ENCODE peak calls at places on chromosomes 12 and 14, in eight cellular contexts. H is T-helper 1 cell, B is A549, S is frontal cortex, N is NCI-H774, G is upper lobe of left lung, D is left ventricle myocardium inferior, C is AG08395. F is an unnamed sample.

GRCh38 chr14:68624541-68625220 is 168.2 kb downstream of the ZFP36L1 start:
- DNase-seq in C (no peak), H (no peak), S (no peak), D (no peak), B (no peak), G (no peak), N (no peak), F (no peak)

GRCh38 chr12:101165319-101165718 is 44.7 kb downstream of the SLC5A8 start:
- DNase-seq in S (no peak), G (no peak), N (no peak), B (no peak), D (no peak), C (no peak), H (no peak), F (no peak)

GRCh38 chr12:108622425-108622824 is 11.3 kb downstream of the SELPLG start:
- DNase-seq in H (no peak), B (peak), D (no peak), G (no peak), N (peak), C (peak), S (no peak), F (peak)

GRCh38 chr14:86654558-86655184 is 1124.7 kb downstream of the FLRT2 start:
- DNase-seq in B (peak), N (no peak), G (no peak), C (no peak), D (peak), S (no peak), H (no peak), F (peak)

GRCh38 chr14:95265106-95266094 is 54.3 kb downstream of the CLMN start:
- DNase-seq in S (no peak), H (no peak), C (peak), B (peak), N (peak), G (no peak), D (no peak), F (peak)

GRCh38 chr14:97539389-97539786 is 742.2 kb downstream of the VRK1 start:
- DNase-seq in C (no peak), G (no peak), B (no peak), S (no peak), H (no peak), D (no peak), N (no peak), F (no peak)

GRCh38 chr12:9669534-9669933 is at the start of gene CLEC2D:
- DNase-seq in C (no peak), H (no peak), B (no peak), D (no peak), G (no peak), N (no peak), S (no peak), F (no peak)

GRCh38 chr12:22925593-22925992 is 300.6 kb downstream of the ETNK1 start:
- DNase-seq in D (no peak), C (no peak), H (no peak), B (no peak), N (no peak), S (no peak), G (no peak), F (no peak)

GRCh38 chr12:46800160-46800559 is 25.6 kb downstream of the SLC38A4 start:
- DNase-seq in G (no peak), H (no peak), B (no peak), S (no peak), N (no peak), D (no peak), C (no peak), F (no peak)

GRCh38 chr12:15720299-15720698 is 68.9 kb downstream of the EPS8 start:
- DNase-seq in G (no peak), S (no peak), C (no peak), H (no peak), B (no peak), N (no peak), D (no peak), F (no peak)

GRCh38 chr12:13100882-13101769 is 2.3 kb downstream of the GSG1 start:
- DNase-seq in H (peak), G (peak), B (peak), C (peak), N (peak), D (peak), S (peak), F (peak)

GRCh38 chr14:33127531-33127930 is 188.9 kb downstream of the NPAS3 start:
- DNase-seq in B (no peak), G (no peak), C (peak), S (no peak), D (no peak), N (no peak), H (no peak), F (no peak)

GRCh38 chr14:84894254-84894653 is 635.7 kb upstream of the FLRT2 start:
- DNase-seq in G (no peak), S (no peak), D (no peak), B (no peak), N (peak), C (no peak), H (no peak), F (no peak)

GRCh38 chr12:131084341-131085011 is 130.8 kb downstream of the ADGRD1 start:
- DNase-seq in H (no peak), D (no peak), B (no peak), N (no peak), G (no peak), S (no peak), C (no peak), F (no peak)

GRCh38 chr12:122452701-122453285 is 30.3 kb upstream of the CLIP1 start:
- DNase-seq in N (no peak), C (no peak), B (no peak), D (no peak), H (no peak), S (no peak), G (no peak), F (no peak)

GRCh38 chr14:75981426-75981825 is 369 bp downstream of the TGFB3 start:
- DNase-seq in D (no peak), G (no peak), C (no peak), B (no peak), S (peak), N (no peak), H (no peak), F (peak)

GRCh38 chr12:15691372-15691771 is 97.8 kb downstream of the EPS8 start:
- DNase-seq in N (no peak), G (no peak), S (no peak), H (no peak), D (no peak), C (no peak), B (no peak), F (no peak)

GRCh38 chr14:78075033-78075432 is 95.1 kb upstream of the NRXN3 start:
- DNase-seq in S (no peak), N (no peak), H (no peak), D (no peak), G (no peak), C (no peak), B (no peak), F (no peak)

GRCh38 chr14:95609398-95609990 is 74.6 kb downstream of the GLRX5 start:
- DNase-seq in B (peak), N (peak), H (no peak), C (peak), S (no peak), G (no peak), D (no peak), F (peak)

GRCh38 chr14:24096545-24097181 is 2.6 kb downstream of the PCK2 start:
- DNase-seq in B (no peak), N (no peak), G (no peak), H (no peak), C (no peak), S (no peak), D (no peak), F (no peak)

GRCh38 chr14:96086032-96086431 is 46.9 kb downstream of the C14orf132 start:
- DNase-seq in D (no peak), C (peak), G (no peak), N (no peak), S (no peak), B (peak), H (no peak), F (no peak)

GRCh38 chr12:30358113-30358512 is 337.6 kb downstream of the IPO8 start:
- DNase-seq in G (no peak), C (no peak), H (no peak), B (no peak), S (no peak), N (no peak), D (no peak), F (no peak)

GRCh38 chr14:73719791-73720190 is 5.6 kb upstream of the PNMA1 start:
- DNase-seq in D (no peak), G (no peak), B (no peak), C (no peak), N (no peak), H (no peak), S (no peak), F (no peak)

GRCh38 chr12:124609041-124609984 is 41.9 kb upstream of the NCOR2 start:
- DNase-seq in S (no peak), C (no peak), B (peak), H (peak), N (peak), G (peak), D (peak), F (peak)

GRCh38 chr12:25089738-25090137 is 105.2 kb downstream of the DNAI7 start:
- DNase-seq in G (no peak), C (no peak), H (no peak), B (no peak), D (no peak), S (no peak), N (no peak), F (peak)

GRCh38 chr14:103318750-103319419 is 15.2 kb upstream of the EIF5 start:
- DNase-seq in B (no peak), H (no peak), S (no peak), N (no peak), D (no peak), C (no peak), G (peak), F (no peak)

GRCh38 chr14:54440870-54441868 is at the start of gene CNIH1:
- DNase-seq in C (peak), G (peak), N (peak), S (peak), H (peak), B (peak), D (peak), F (peak)

GRCh38 chr12:19018302-19018980 is 111.1 kb upstream of the PLEKHA5 start:
- DNase-seq in C (peak), G (no peak), D (no peak), B (peak), S (no peak), N (no peak), H (no peak), F (no peak)

GRCh38 chr14:104967414-104968152 is 10.6 kb downstream of the AHNAK2 start:
- DNase-seq in B (peak), C (no peak), S (no peak), N (no peak), H (no peak), G (peak), D (peak), F (peak)

GRCh38 chr12:59708059-59708458 is 112.2 kb downstream of the SLC16A7 start:
- DNase-seq in S (no peak), B (no peak), N (no peak), C (peak), H (no peak), D (no peak), G (no peak), F (no peak)

GRCh38 chr12:3651585-3652424 is 101.1 kb downstream of the CRACR2A start:
- DNase-seq in B (no peak), G (no peak), D (no peak), C (no peak), H (no peak), S (no peak), N (no peak), F (no peak)

GRCh38 chr14:33643782-33644181 is 307.1 kb downstream of the EGLN3 start:
- DNase-seq in B (no peak), G (no peak), H (no peak), C (no peak), N (no peak), S (no peak), D (no peak), F (no peak)

GRCh38 chr12:94074970-94075695 is 73.2 kb upstream of the PLXNC1 start:
- DNase-seq in C (peak), S (peak), G (no peak), N (no peak), H (no peak), D (peak), B (peak), F (peak)

GRCh38 chr12:93191956-93192355 is 185.8 kb upstream of the NUDT4 start:
- DNase-seq in H (no peak), B (no peak), G (no peak), D (no peak), S (no peak), N (no peak), C (peak), F (no peak)

GRCh38 chr12:11657511-11657910 is 8.0 kb downstream of the ETV6 start:
- DNase-seq in B (no peak), S (no peak), C (no peak), H (no peak), G (no peak), N (no peak), D (no peak), F (no peak)

GRCh38 chr14:80992580-80992979 is 37.2 kb downstream of the TSHR start:
- DNase-seq in N (no peak), C (no peak), S (no peak), D (no peak), H (no peak), B (no peak), G (no peak), F (no peak)

GRCh38 chr12:115172521-115172920 is 488.5 kb upstream of the TBX3 start:
- DNase-seq in G (no peak), N (no peak), S (no peak), C (peak), B (no peak), H (no peak), D (no peak), F (no peak)

GRCh38 chr12:100058482-100059029 is 73.8 kb upstream of the ANKS1B start:
- DNase-seq in S (no peak), B (peak), D (no peak), H (no peak), N (no peak), C (peak), G (no peak), F (peak)

GRCh38 chr12:5083955-5084849 is 40.5 kb downstream of the KCNA5 start:
- DNase-seq in H (no peak), D (no peak), G (no peak), S (peak), B (peak), N (peak), C (peak), F (peak)

GRCh38 chr14:105882626-105883025 is 356.2 kb downstream of the TMEM121 start:
- DNase-seq in N (no peak), B (no peak), D (peak), H (peak), S (no peak), G (peak), C (no peak), F (no peak)

F was measured in T47D.